ENCODE peak calls at places on chromosomes 16 and 17, in six cellular contexts. J is fibroblast of the aortic adventitia, K is fibroblast of lung, X is brain microvascular endothelial cell, U is sigmoid colon, H is cardiac muscle cell. D is an unnamed sample.

GRCh38 chr17:43125967-43126910 is 1.1 kb upstream of the BRCA1 start:
- DNase-seq in J (peak), K (peak), X (no peak), U (peak), H (no peak), D (no peak)

GRCh38 chr16:68644715-68645493 is at the start of gene CDH3:
- DNase-seq in J (no peak), K (no peak), X (no peak), U (no peak), H (peak), D (no peak)

GRCh38 chr17:47204722-47205418 is 4.3 kb upstream of the MYL4 start:
- DNase-seq in J (peak), K (peak), X (no peak), U (no peak), H (no peak), D (no peak)

GRCh38 chr16:11639925-11640899 is 28.0 kb upstream of the SNN start:
- DNase-seq in J (peak), K (peak), X (peak), U (peak), H (peak), D (peak)

GRCh38 chr17:33696102-33696501 is 403.0 kb upstream of the ASIC2 start:
- DNase-seq in J (no peak), K (no peak), X (no peak), U (no peak), H (no peak), D (no peak)

GRCh38 chr17:14168582-14168981 is 68.1 kb downstream of the CDRT15 start:
- DNase-seq in J (no peak), K (no peak), X (no peak), U (no peak), H (no peak), D (no peak)

GRCh38 chr16:78775161-78775561 is 675.7 kb downstream of the WWOX start:
- DNase-seq in J (no peak), K (no peak), X (no peak), U (no peak), H (no peak), D (no peak)

GRCh38 chr16:85138825-85139627 is 26.8 kb upstream of the CIBAR2 start:
- DNase-seq in J (no peak), K (no peak), X (no peak), U (no peak), H (no peak), D (no peak)

GRCh38 chr16:59046335-59046734 is 312.2 kb upstream of the GOT2 start:
- DNase-seq in J (no peak), K (peak), X (no peak), U (no peak), H (no peak), D (peak)

GRCh38 chr16:49822649-49823370 is 33.1 kb downstream of the ZNF423 start:
- DNase-seq in J (no peak), K (no peak), X (no peak), U (no peak), H (peak), D (no peak)

GRCh38 chr17:11644265-11645212 is 46.3 kb downstream of the DNAH9 start:
- DNase-seq in J (peak), K (peak), X (peak), U (peak), H (peak), D (peak)

GRCh38 chr16:1287982-1288670 is 21.3 kb upstream of the UBE2I start:
- DNase-seq in J (no peak), K (no peak), X (no peak), U (no peak), H (no peak), D (no peak)

GRCh38 chr17:35879748-35880654 is at the start of gene CCL5:
- DNase-seq in J (no peak), K (no peak), X (no peak), U (no peak), H (no peak), D (no peak)

GRCh38 chr16:705748-706188 is at the start of gene FBXL16:
- DNase-seq in J (no peak), K (no peak), X (no peak), U (no peak), H (no peak), D (no peak)

GRCh38 chr17:68847711-68848110 is 107.5 kb downstream of the ABCA8 start:
- DNase-seq in J (no peak), K (no peak), X (no peak), U (no peak), H (no peak), D (no peak)

GRCh38 chr17:19568016-19568350 is 34.3 kb downstream of the SLC47A1 start:
- DNase-seq in J (no peak), K (no peak), X (no peak), U (no peak), H (no peak), D (no peak)

GRCh38 chr16:58021661-58022551 is 3.6 kb upstream of the MMP15 start:
- DNase-seq in J (peak), K (peak), X (peak), U (no peak), H (no peak), D (no peak)

GRCh38 chr17:231966-232807 is 50.7 kb upstream of the DOC2B start:
- DNase-seq in J (no peak), K (no peak), X (no peak), U (peak), H (no peak), D (no peak)

GRCh38 chr16:27429330-27429871 is 27.4 kb downstream of the IL21R start:
- DNase-seq in J (no peak), K (no peak), X (no peak), U (peak), H (no peak), D (no peak)

GRCh38 chr16:85645021-85645589 is 32.0 kb downstream of the GSE1 start:
- DNase-seq in J (no peak), K (no peak), X (no peak), U (no peak), H (no peak), D (no peak)

GRCh38 chr16:46949216-46949892 is 24.1 kb downstream of the DNAJA2 start:
- DNase-seq in J (no peak), K (no peak), X (no peak), U (no peak), H (no peak), D (no peak)

GRCh38 chr17:39104657-39105056 is 46.8 kb downstream of the PLXDC1 start:
- DNase-seq in J (no peak), K (no peak), X (no peak), U (no peak), H (no peak), D (no peak)

GRCh38 chr17:50394711-50395110 is 2.6 kb downstream of the LRRC59 start:
- DNase-seq in J (no peak), K (no peak), X (no peak), U (no peak), H (no peak), D (no peak)

GRCh38 chr16:27215660-27216059 is 12.3 kb downstream of the KDM8 start:
- DNase-seq in J (no peak), K (no peak), X (no peak), U (no peak), H (no peak), D (no peak)

GRCh38 chr16:2518823-2519710 is 1.1 kb upstream of the AMDHD2 start:
- DNase-seq in J (no peak), K (no peak), X (no peak), U (peak), H (no peak), D (no peak)

GRCh38 chr17:76007850-76008165 is 7.2 kb downstream of the CDK3 start:
- DNase-seq in J (no peak), K (no peak), X (no peak), U (no peak), H (no peak), D (no peak)

GRCh38 chr16:2512920-2513404 is 790 bp upstream of the ATP6V0C start:
- DNase-seq in J (no peak), K (no peak), X (no peak), U (peak), H (no peak), D (no peak)

GRCh38 chr17:9051561-9051960 is 30.3 kb downstream of the NTN1 start:
- DNase-seq in J (no peak), K (no peak), X (no peak), U (no peak), H (no peak), D (no peak)

GRCh38 chr17:73956595-73957465 is 246.6 kb upstream of the RPL38 start:
- DNase-seq in J (no peak), K (peak), X (peak), U (no peak), H (peak), D (no peak)

GRCh38 chr16:676565-677297 is 1.3 kb downstream of the RHBDL1 start:
- DNase-seq in J (no peak), K (no peak), X (no peak), U (no peak), H (no peak), D (no peak)

GRCh38 chr17:60767744-60768308 is 90.2 kb downstream of the BCAS3 start:
- DNase-seq in J (no peak), K (no peak), X (no peak), U (no peak), H (no peak), D (no peak)

GRCh38 chr17:77619326-77619725 is 339.2 kb upstream of the TNRC6C start:
- DNase-seq in J (no peak), K (no peak), X (no peak), U (peak), H (no peak), D (no peak)

GRCh38 chr17:41812176-41813038 is at the start of gene FKBP10:
- DNase-seq in J (peak), K (peak), X (peak), U (peak), H (peak), D (peak)

GRCh38 chr16:1823821-1824220 is 2.8 kb downstream of the HAGH start:
- DNase-seq in J (peak), K (peak), X (peak), U (no peak), H (peak), D (peak)

GRCh38 chr16:75112281-75113045 is 4.1 kb downstream of the LDHD start:
- DNase-seq in J (no peak), K (no peak), X (no peak), U (no peak), H (no peak), D (no peak)

GRCh38 chr16:12971216-12971615 is 69.8 kb downstream of the SHISA9 start:
- DNase-seq in J (no peak), K (no peak), X (peak), U (no peak), H (no peak), D (peak)

GRCh38 chr16:88464447-88465318 is 11.6 kb downstream of the ZFPM1 start:
- DNase-seq in J (peak), K (peak), X (no peak), U (no peak), H (no peak), D (no peak)

GRCh38 chr16:72561-73537 is at the start of gene RHBDF1:
- DNase-seq in J (peak), K (peak), X (no peak), U (peak), H (peak), D (no peak)

GRCh38 chr16:22623351-22623781 is 112.7 kb downstream of the NPIPB5 start:
- DNase-seq in J (peak), K (peak), X (no peak), U (no peak), H (no peak), D (peak)

GRCh38 chr17:17817552-17817947 is 19.2 kb downstream of the SREBF1 start:
- DNase-seq in J (no peak), K (no peak), X (no peak), U (no peak), H (no peak), D (no peak)
- H3K4me3 ChIP-seq in J (no peak), K (no peak), X (no peak), U (no peak), H (no peak), D (no peak)

DNA sequence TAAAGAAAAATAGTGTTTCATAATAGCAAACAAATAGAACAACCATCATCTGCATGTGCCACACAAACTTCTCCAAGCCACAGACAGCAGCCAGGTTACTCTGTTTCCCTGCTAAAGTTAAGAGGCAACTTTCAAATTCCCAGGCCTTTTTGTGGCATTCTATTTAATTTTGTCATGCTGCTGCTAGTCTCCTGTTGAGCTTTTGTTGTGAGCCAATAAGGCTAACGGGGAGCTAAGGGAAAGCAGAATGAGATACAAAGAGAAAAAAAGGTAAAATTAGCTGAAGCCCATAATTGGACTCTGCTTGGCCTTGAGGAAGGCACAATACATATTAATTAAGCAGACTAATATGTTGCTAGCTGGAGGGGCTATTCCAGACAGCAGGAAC is 74.7 kb upstream of the GNAO1 start:
- DNase-seq in J (no peak), K (no peak), X (no peak), U (no peak), H (no peak), D (no peak)
- H3K4me3 ChIP-seq in J (no peak), K (no peak), X (no peak), U (no peak), H (no peak), D (no peak)

DNA sequence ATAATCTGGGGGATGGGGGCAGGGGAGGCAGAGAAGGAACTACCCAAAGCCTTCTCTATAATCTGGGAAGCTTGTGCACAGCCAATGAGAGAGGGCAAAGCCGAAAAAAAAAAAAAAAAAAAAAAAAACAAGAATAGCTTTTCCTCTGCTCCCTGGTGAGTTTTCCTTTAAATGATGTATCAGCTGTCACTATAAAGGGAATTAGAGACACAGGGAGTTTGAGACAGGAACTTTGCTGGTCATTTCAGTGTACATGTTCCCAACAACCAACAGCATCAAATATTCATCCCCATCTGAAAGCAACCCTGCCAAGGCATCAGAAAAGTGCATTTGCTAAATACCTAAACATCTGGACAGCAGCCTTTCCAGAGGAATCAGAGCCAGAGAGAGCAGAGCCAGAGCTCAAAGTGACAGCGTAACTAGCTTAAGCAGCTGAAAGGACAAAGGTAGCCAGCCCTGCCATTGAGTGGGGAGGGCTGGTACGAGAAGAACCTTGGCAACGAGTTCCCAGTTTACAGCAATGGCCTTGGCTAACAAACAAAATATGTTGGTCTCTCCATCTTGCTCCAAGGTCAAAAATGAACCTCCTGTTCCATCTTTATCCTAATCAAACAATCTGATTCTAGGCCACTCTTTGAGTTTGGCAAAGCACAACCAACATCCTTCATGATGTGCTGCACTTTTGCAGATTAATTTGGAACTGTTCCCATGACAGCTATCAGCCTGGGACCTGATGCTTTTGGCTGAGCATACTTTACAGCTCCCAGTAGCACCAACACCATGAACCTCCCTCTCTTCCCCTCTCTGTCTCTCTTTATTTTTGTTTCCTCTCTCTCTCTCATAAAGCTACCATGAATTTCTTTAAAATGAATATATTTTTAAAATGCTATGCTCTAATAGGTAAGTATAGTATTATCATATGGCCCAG is 143.7 kb upstream of the GNAO1 start:
- DNase-seq in J (no peak), K (no peak), X (no peak), U (no peak), H (peak), D (no peak)
- H3K4me3 ChIP-seq in J (no peak), K (no peak), X (no peak), U (no peak), H (no peak), D (no peak)

DNA sequence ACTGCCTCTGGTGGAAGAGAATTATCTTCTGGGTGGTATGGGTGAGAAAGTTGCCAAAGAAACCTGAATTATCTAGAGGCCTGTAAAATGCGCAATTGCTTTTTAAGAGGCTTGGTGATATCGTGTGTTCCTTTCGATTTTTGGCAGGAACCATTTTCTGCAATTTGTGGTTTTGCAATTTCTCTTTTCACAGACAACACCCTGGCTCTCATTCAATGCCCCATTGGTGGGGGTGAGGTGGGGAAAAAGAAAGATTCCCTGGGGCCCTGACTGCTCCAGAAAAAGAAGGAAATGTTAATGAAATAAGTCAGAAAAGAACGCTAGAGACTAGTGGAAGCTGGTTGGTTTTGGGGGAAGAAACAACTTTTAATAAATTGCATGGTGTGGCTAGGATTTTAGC is 77.4 kb downstream of the ANKFN1 start:
- DNase-seq in J (peak), K (peak), X (no peak), U (no peak), H (no peak), D (peak)
- H3K4me3 ChIP-seq in J (no peak), K (no peak), X (no peak), U (no peak), H (no peak), D (no peak)